ENCODE peak calls at places on chromosomes 3 and 15, in six cellular contexts. P is Peyer's patch, G is NT2/D1, O is AML-193, E is esophagus squamous epithelium, V is HuH-7. L is an unnamed sample.

GRCh38 chr15:76199106-76200082 is 111.9 kb downstream of the ETFA start:
- DNase-seq in P (no peak), G (no peak), O (no peak), E (no peak), V (no peak), L (no peak)

GRCh38 chr3:138465927-138466326 is 31.5 kb downstream of the ESYT3 start:
- DNase-seq in P (no peak), G (no peak), O (no peak), E (no peak), V (no peak), L (no peak)

GRCh38 chr15:91125162-91125561 is 25.1 kb downstream of the SV2B start:
- DNase-seq in P (no peak), G (no peak), O (no peak), E (no peak), V (no peak), L (no peak)

GRCh38 chr15:100114100-100114499 is 227.7 kb downstream of the ADAMTS17 start:
- DNase-seq in P (no peak), G (no peak), O (no peak), E (no peak), V (no peak), L (no peak)

GRCh38 chr3:123409443-123410148 is 39.3 kb downstream of the ADCY5 start:
- DNase-seq in P (no peak), G (no peak), O (no peak), E (no peak), V (peak; percentile 38), L (no peak)

GRCh38 chr3:52527732-52528595 is 5.7 kb downstream of the NT5DC2 start:
- DNase-seq in P (no peak), G (no peak), O (no peak), E (no peak), V (peak; percentile 0), L (no peak)

GRCh38 chr15:83504365-83504764 is 57.2 kb downstream of the SH3GL3 start:
- DNase-seq in P (no peak), G (no peak), O (no peak), E (no peak), V (no peak), L (no peak)

GRCh38 chr15:67927501-67928156 is 87.8 kb upstream of the RNU6-1 start:
- DNase-seq in P (peak; percentile 20), G (no peak), O (no peak), E (no peak), V (no peak), L (no peak)

GRCh38 chr3:14398801-14399114 is 3.6 kb upstream of the SLC6A6 start:
- DNase-seq in P (no peak), G (no peak), O (peak; percentile 50), E (no peak), V (peak; percentile 66), L (no peak)

GRCh38 chr15:80984856-80985255 is 4.8 kb downstream of the MESD start:
- DNase-seq in P (peak; percentile 26), G (no peak), O (peak; percentile 93), E (no peak), V (no peak), L (peak; percentile 35)

GRCh38 chr3:44184319-44184953 is 57.2 kb upstream of the TOPAZ1 start:
- DNase-seq in P (no peak), G (no peak), O (no peak), E (no peak), V (no peak), L (no peak)

GRCh38 chr15:48653913-48654630 is 8.6 kb upstream of the FBN1 start:
- DNase-seq in P (no peak), G (no peak), O (no peak), E (no peak), V (no peak), L (no peak)